ENCODE peak calls at places on chromosomes 13 and 19, in eight cellular contexts. V is stimulated activated CD4-positive, alpha-beta T cell treated with anti-CD3 and anti-CD28 coated beads, Interleukin-1b, Interleukin-23, amount 100 ng/mL, for 1 hour; R is activated CD8-positive, alpha-beta T cell treated with anti-CD3 and anti-CD28 coated beads, Interleukin-2, amount 10 ng/mL, durations not matched to agents 7 days and 5 days; E is HTR-8/SVneo; C is iPS-NIHi11; Z is GM23338; A is cerebellar nuclear complex; O is neural crest cell. H is an unnamed sample.

GRCh38 chr13:34012354-34012753 is 194.4 kb downstream of the RFC3 start:
- DNase-seq in V (no peak), R (no peak), E (no peak), C (no peak), Z (no peak), A (no peak), O (no peak), H (no peak)

GRCh38 chr13:23979361-23980159 is 82.3 kb upstream of the C1QTNF9B start:
- DNase-seq in V (no peak), R (peak; percentile 49), E (peak; percentile 57), C (peak; percentile 80), Z (peak; percentile 79), A (no peak), O (peak; percentile 55), H (no peak)

GRCh38 chr19:32874605-32875004 is 5.0 kb upstream of the SLC7A9 start:
- DNase-seq in V (no peak), R (no peak), E (no peak), C (no peak), Z (no peak), A (no peak), O (no peak), H (no peak)

GRCh38 chr19:3821857-3822364 is 35.7 kb upstream of the MATK start:
- DNase-seq in V (peak; percentile 94), R (peak; percentile 93), E (peak; percentile 41), C (peak; percentile 98), Z (peak; percentile 86), A (no peak), O (peak; percentile 89), H (peak; percentile 88)

GRCh38 chr13:57629391-57629804 is 2.1 kb upstream of the PCDH17 start:
- DNase-seq in V (no peak), R (no peak), E (no peak), C (no peak), Z (peak; percentile 11), A (no peak), O (peak; percentile 12), H (no peak)

GRCh38 chr13:111022886-111023285 is 92.2 kb upstream of the ARHGEF7 start:
- DNase-seq in V (no peak), R (no peak), E (no peak), C (no peak), Z (no peak), A (no peak), O (no peak), H (no peak)

GRCh38 chr19:17484520-17485180 is 14.3 kb downstream of the SLC27A1 start:
- DNase-seq in V (no peak), R (no peak), E (no peak), C (no peak), Z (peak; percentile 60), A (no peak), O (no peak), H (no peak)

GRCh38 chr19:33883869-33884519 is 87.3 kb downstream of the KCTD15 start:
- DNase-seq in V (no peak), R (peak; percentile 23), E (no peak), C (peak; percentile 46), Z (peak; percentile 85), A (no peak), O (no peak), H (no peak)

GRCh38 chr13:95603887-95604533 is 40.5 kb downstream of the DZIP1 start:
- DNase-seq in V (no peak), R (no peak), E (no peak), C (peak; percentile 29), Z (no peak), A (no peak), O (no peak), H (no peak)

GRCh38 chr13:112451512-112452379 is 75.6 kb downstream of the SPACA7 start:
- DNase-seq in V (no peak), R (peak; percentile 15), E (no peak), C (no peak), Z (no peak), A (no peak), O (no peak), H (no peak)

GRCh38 chr13:22114630-22115311 is 443.9 kb downstream of the FGF9 start:
- DNase-seq in V (no peak), R (peak; percentile 70), E (no peak), C (no peak), Z (no peak), A (no peak), O (no peak), H (no peak)

GRCh38 chr13:46352810-46353209 is 34.2 kb downstream of the RUBCNL start:
- DNase-seq in V (no peak), R (no peak), E (no peak), C (no peak), Z (no peak), A (no peak), O (no peak), H (no peak)

GRCh38 chr13:52348983-52349780 is 56.8 kb downstream of the THSD1 start:
- DNase-seq in V (no peak), R (no peak), E (peak; percentile 48), C (no peak), Z (no peak), A (no peak), O (no peak), H (no peak)

GRCh38 chr13:49620170-49620621 is 8.1 kb upstream of the ARL11 start:
- DNase-seq in V (no peak), R (no peak), E (no peak), C (no peak), Z (no peak), A (no peak), O (no peak), H (no peak)

GRCh38 chr13:73273737-73274136 is 214.9 kb downstream of the KLF5 start:
- DNase-seq in V (no peak), R (no peak), E (peak; percentile 30), C (no peak), Z (no peak), A (no peak), O (no peak), H (no peak)

GRCh38 chr19:48991823-48992570 is 1.1 kb downstream of the GYS1 start:
- DNase-seq in V (no peak), R (no peak), E (peak; percentile 73), C (peak; percentile 71), Z (peak; percentile 64), A (no peak), O (no peak), H (no peak)

GRCh38 chr19:58367698-58368454 is 5.3 kb upstream of the ZNF497 start:
- DNase-seq in V (no peak), R (no peak), E (no peak), C (no peak), Z (no peak), A (no peak), O (no peak), H (no peak)

GRCh38 chr13:42762251-42762650 is 19.1 kb upstream of the FAM216B start:
- DNase-seq in V (no peak), R (no peak), E (no peak), C (no peak), Z (no peak), A (no peak), O (no peak), H (no peak)

GRCh38 chr13:100773429-100773828 is 98.8 kb upstream of the TMTC4 start:
- DNase-seq in V (no peak), R (no peak), E (no peak), C (no peak), Z (no peak), A (no peak), O (no peak), H (no peak)

H was measured in D721Med.